ENCODE peak calls at places on chromosomes 16 and 17, in four cellular contexts. K is CD4-positive, alpha-beta T cell; Z is NAMALWA; E is WTC11. T is an unnamed sample.
A peak's percentile ranks its signal among the peaks of the same experiment; 100 is the strongest.

GRCh38 chr17:69900829-69901228 is 174.2 kb upstream of the KCNJ16 start:
- DNase-seq in K (no peak), Z (no peak), E (no peak), T (no peak)

GRCh38 chr16:11356573-11357331 is 11.5 kb downstream of the RMI2 start:
- DNase-seq in K (peak; percentile 33), Z (peak; percentile 67), E (peak; percentile 80), T (peak; percentile 55)

GRCh38 chr16:88086571-88087516 is 135.6 kb downstream of the BANP start:
- DNase-seq in K (no peak), Z (no peak), E (no peak), T (no peak)

GRCh38 chr17:60089097-60089844 is 10.6 kb upstream of the HEATR6 start:
- DNase-seq in K (no peak), Z (peak; percentile 34), E (no peak), T (no peak)

GRCh38 chr17:869567-870530 is 87.7 kb downstream of the MRM3 start:
- DNase-seq in K (no peak), Z (no peak), E (no peak), T (no peak)

GRCh38 chr17:81951785-81952684 is 5.0 kb upstream of the MYADML2 start:
- DNase-seq in K (no peak), Z (no peak), E (no peak), T (no peak)

GRCh38 chr16:86529160-86529559 is 18.8 kb downstream of the FOXF1 start:
- DNase-seq in K (no peak), Z (no peak), E (no peak), T (no peak)

GRCh38 chr16:85257483-85257882 is 145.2 kb upstream of the CIBAR2 start:
- DNase-seq in K (no peak), Z (no peak), E (no peak), T (no peak)

GRCh38 chr16:28098171-28098958 is 34.9 kb upstream of the GSG1L start:
- DNase-seq in K (no peak), Z (no peak), E (no peak), T (no peak)

GRCh38 chr17:58783380-58783779 is 27.7 kb downstream of the PPM1E start:
- DNase-seq in K (no peak), Z (peak; percentile 31), E (no peak), T (no peak)

GRCh38 chr16:4865231-4865860 is 18.1 kb downstream of the UBN1 start:
- DNase-seq in K (no peak), Z (no peak), E (no peak), T (no peak)

GRCh38 chr17:69018687-69019086 is 42.0 kb downstream of the ABCA9 start:
- DNase-seq in K (no peak), Z (no peak), E (no peak), T (no peak)

GRCh38 chr16:87924937-87925670 is 11.2 kb downstream of the CA5A start:
- DNase-seq in K (no peak), Z (no peak), E (no peak), T (no peak)

GRCh38 chr17:65444049-65444448 is 117.4 kb downstream of the AXIN2 start:
- DNase-seq in K (no peak), Z (no peak), E (no peak), T (no peak)

GRCh38 chr17:11356371-11356770 is 115.4 kb downstream of the SHISA6 start:
- DNase-seq in K (no peak), Z (no peak), E (no peak), T (no peak)

GRCh38 chr17:66520986-66521385 is 218.6 kb downstream of the PRKCA start:
- DNase-seq in K (no peak), Z (no peak), E (no peak), T (no peak)

GRCh38 chr16:31472559-31473203 is 729 bp downstream of the TGFB1I1 start:
- DNase-seq in K (no peak), Z (peak; percentile 68), E (peak; percentile 93), T (no peak)

GRCh38 chr17:79684132-79684985 is 46.4 kb upstream of the ENPP7 start:
- DNase-seq in K (no peak), Z (no peak), E (no peak), T (no peak)

GRCh38 chr17:46940692-46941404 is 17.9 kb downstream of the GOSR2 start:
- DNase-seq in K (peak; percentile 64), Z (peak; percentile 90), E (peak; percentile 88), T (no peak)

GRCh38 chr16:610513-611381 is 20.0 kb upstream of the WFIKKN1 start:
- DNase-seq in K (peak; percentile 39), Z (no peak), E (peak; percentile 83), T (no peak)

GRCh38 chr17:4950075-4950756 is 703 bp upstream of the ENO3 start:
- DNase-seq in K (no peak), Z (peak; percentile 35), E (peak; percentile 58), T (no peak)

GRCh38 chr16:56357765-56358322 is 67.5 kb downstream of the AMFR start:
- DNase-seq in K (no peak), Z (no peak), E (peak; percentile 55), T (peak; percentile 18)

GRCh38 chr16:67199011-67199807 is at the start of gene ELMO3:
- DNase-seq in K (no peak), Z (no peak), E (peak; percentile 84), T (no peak)

GRCh38 chr16:82755570-82756282 is 129.0 kb downstream of the CDH13 start:
- DNase-seq in K (no peak), Z (no peak), E (peak; percentile 14), T (no peak)

GRCh38 chr17:80737106-80738019 is 192.7 kb downstream of the RPTOR start:
- DNase-seq in K (no peak), Z (peak; percentile 91), E (no peak), T (no peak)

GRCh38 chr17:18280239-18280638 is 19.8 kb downstream of the MIEF2 start:
- DNase-seq in K (no peak), Z (no peak), E (no peak), T (no peak)

GRCh38 chr17:56505154-56505756 is 88.2 kb upstream of the NOG start:
- DNase-seq in K (no peak), Z (no peak), E (no peak), T (no peak)

GRCh38 chr17:41835214-41835799 is 725 bp downstream of the NT5C3B start:
- DNase-seq in K (no peak), Z (no peak), E (no peak), T (no peak)

GRCh38 chr16:81491522-81492188 is 47.0 kb downstream of the CMIP start:
- DNase-seq in K (no peak), Z (no peak), E (no peak), T (no peak)

GRCh38 chr17:50034504-50035364 is 21.2 kb upstream of the ITGA3 start:
- DNase-seq in K (no peak), Z (no peak), E (no peak), T (no peak)

GRCh38 chr16:22186517-22186916 is 19.6 kb upstream of the EEF2K start:
- DNase-seq in K (no peak), Z (peak; percentile 35), E (peak; percentile 80), T (no peak)

GRCh38 chr17:67891481-67892119 is 66.3 kb downstream of the BPTF start:
- DNase-seq in K (no peak), Z (no peak), E (no peak), T (no peak)

GRCh38 chr17:2421315-2422147 is 20.7 kb upstream of the MNT start:
- DNase-seq in K (no peak), Z (no peak), E (peak; percentile 41), T (no peak)

GRCh38 chr17:45397796-45398195 is 34.9 kb downstream of the ARHGAP27 start:
- DNase-seq in K (no peak), Z (no peak), E (no peak), T (no peak)

GRCh38 chr16:9258423-9259051 is 167.1 kb downstream of the HAPSTR1 start:
- DNase-seq in K (no peak), Z (peak; percentile 82), E (peak; percentile 75), T (peak; percentile 63)

GRCh38 chr17:28407974-28408306 is 1.9 kb upstream of the SLC46A1 start:
- DNase-seq in K (no peak), Z (no peak), E (no peak), T (no peak)

GRCh38 chr17:57514614-57515013 is 230.5 kb downstream of the CCDC182 start:
- DNase-seq in K (no peak), Z (no peak), E (no peak), T (no peak)

GRCh38 chr17:50879086-50879485 is 12.9 kb upstream of the TOB1 start:
- DNase-seq in K (no peak), Z (no peak), E (no peak), T (no peak)

T was measured in iPS DF 6.9.